ENCODE peak calls at places on chromosome 1, in ten cellular contexts. H is IMR-90; U is adrenal gland; J is mesendoderm; Y is stomach; B is heart right ventricle; I is tibial nerve; W is CD4-positive, alpha-beta T cell; E is A549; T is substantia nigra. C is an unnamed sample.

GRCh38 chr1:212920895-212921294 is 29.4 kb upstream of the VASH2 start:
- DNase-seq in H (no peak), U (no peak), J (no peak), Y (no peak), B (no peak), I (no peak), W (no peak), E (no peak), T (no peak), C (no peak)

GRCh38 chr1:228866498-228866897 is 131.2 kb downstream of the RHOU start:
- DNase-seq in H (no peak), U (no peak), J (no peak), Y (no peak), B (no peak), I (peak), W (no peak), E (peak), T (no peak), C (no peak)

GRCh38 chr1:94463765-94464330 is 45.7 kb downstream of the ABCD3 start:
- DNase-seq in H (peak), U (peak), J (peak), Y (no peak), B (peak), I (peak), W (no peak), E (peak), T (no peak), C (peak)

GRCh38 chr1:202661136-202661845 is 49.0 kb downstream of the SYT2 start:
- DNase-seq in H (no peak), U (no peak), J (no peak), Y (no peak), B (no peak), I (no peak), W (no peak), E (peak), T (no peak), C (no peak)

GRCh38 chr1:169683661-169684060 is 27.8 kb downstream of the SELL start:
- DNase-seq in H (no peak), U (no peak), J (no peak), Y (no peak), B (no peak), I (no peak), W (no peak), E (no peak), T (no peak), C (no peak)

GRCh38 chr1:167373398-167373797 is 144.9 kb downstream of the CD247 start:
- DNase-seq in H (peak), U (no peak), J (peak), Y (no peak), B (peak), I (no peak), W (no peak), E (no peak), T (no peak), C (no peak)

GRCh38 chr1:87792094-87792493 is 463.4 kb downstream of the LMO4 start:
- DNase-seq in H (no peak), U (no peak), J (no peak), Y (no peak), B (no peak), I (no peak), W (no peak), E (peak), T (no peak), C (no peak)

GRCh38 chr1:173405758-173406344 is 71.3 kb upstream of the PRDX6 start:
- DNase-seq in H (peak), U (no peak), J (no peak), Y (no peak), B (no peak), I (no peak), W (no peak), E (peak), T (no peak), C (no peak)

GRCh38 chr1:22208265-22208972 is 65.5 kb upstream of the WNT4 start:
- DNase-seq in H (no peak), U (no peak), J (peak), Y (no peak), B (no peak), I (no peak), W (no peak), E (no peak), T (no peak), C (no peak)

GRCh38 chr1:11914035-11914434 is 12.2 kb downstream of the KIAA2013 start:
- DNase-seq in H (no peak), U (no peak), J (no peak), Y (no peak), B (no peak), I (no peak), W (no peak), E (no peak), T (no peak), C (no peak)

GRCh38 chr1:26027716-26028489 is 6.3 kb downstream of the EXTL1 start:
- DNase-seq in H (no peak), U (no peak), J (no peak), Y (no peak), B (no peak), I (no peak), W (no peak), E (no peak), T (no peak), C (no peak)

GRCh38 chr1:178869114-178869697 is 1.7 kb downstream of the ANGPTL1 start:
- DNase-seq in H (peak), U (no peak), J (peak), Y (no peak), B (no peak), I (no peak), W (no peak), E (no peak), T (no peak), C (peak)

GRCh38 chr1:109618614-109619404 is 607 bp downstream of the GNAT2 start:
- DNase-seq in H (no peak), U (no peak), J (no peak), Y (no peak), B (no peak), I (no peak), W (no peak), E (no peak), T (no peak), C (no peak)

GRCh38 chr1:205144751-205145150 is 23.0 kb upstream of the RBBP5 start:
- DNase-seq in H (peak), U (no peak), J (no peak), Y (no peak), B (no peak), I (no peak), W (no peak), E (no peak), T (no peak), C (no peak)

GRCh38 chr1:201128476-201128875 is 1.5 kb upstream of the ASCL5 start:
- DNase-seq in H (no peak), U (no peak), J (no peak), Y (no peak), B (no peak), I (no peak), W (no peak), E (no peak), T (no peak), C (no peak)

GRCh38 chr1:45304311-45305081 is 22.2 kb upstream of the HPDL start:
- DNase-seq in H (peak), U (peak), J (no peak), Y (peak), B (peak), I (no peak), W (no peak), E (no peak), T (no peak), C (no peak)

GRCh38 chr1:207430602-207431001 is 23.5 kb upstream of the CR2 start:
- DNase-seq in H (no peak), U (no peak), J (no peak), Y (no peak), B (no peak), I (no peak), W (no peak), E (no peak), T (no peak), C (no peak)

GRCh38 chr1:236063919-236064673 is 794 bp downstream of the NID1 start:
- DNase-seq in H (peak), U (peak), J (peak), Y (peak), B (peak), I (peak), W (no peak), E (peak), T (peak), C (no peak)

GRCh38 chr1:20426923-20427322 is 59.1 kb downstream of the CAMK2N1 start:
- DNase-seq in H (peak), U (no peak), J (peak), Y (no peak), B (no peak), I (no peak), W (no peak), E (peak), T (no peak), C (no peak)

GRCh38 chr1:77170687-77171086 is 48.5 kb downstream of the PIGK start:
- DNase-seq in H (peak), U (no peak), J (no peak), Y (no peak), B (no peak), I (no peak), W (no peak), E (no peak), T (no peak), C (no peak)

GRCh38 chr1:222582099-222582774 is 7.5 kb downstream of the TAF1A start:
- DNase-seq in H (peak), U (no peak), J (peak), Y (no peak), B (no peak), I (no peak), W (no peak), E (no peak), T (no peak), C (no peak)

GRCh38 chr1:222586842-222587241 is 2.9 kb downstream of the TAF1A start:
- DNase-seq in H (no peak), U (no peak), J (no peak), Y (no peak), B (no peak), I (no peak), W (no peak), E (no peak), T (no peak), C (no peak)

GRCh38 chr1:222579316-222579715 is 10.4 kb downstream of the TAF1A start:
- DNase-seq in H (no peak), U (no peak), J (no peak), Y (no peak), B (no peak), I (no peak), W (no peak), E (no peak), T (no peak), C (no peak)

GRCh38 chr1:222588135-222588534 is 1.6 kb downstream of the TAF1A start:
- DNase-seq in H (no peak), U (no peak), J (no peak), Y (no peak), B (no peak), I (no peak), W (no peak), E (no peak), T (no peak), C (no peak)

GRCh38 chr1:222583079-222583478 is 6.7 kb downstream of the TAF1A start:
- DNase-seq in H (no peak), U (no peak), J (no peak), Y (no peak), B (no peak), I (no peak), W (no peak), E (no peak), T (no peak), C (no peak)
- H3K27ac ChIP-seq in H (no peak), U (no peak), J (no peak), Y (no peak), B (no peak), I (no peak), W (no peak), E (no peak), T (no peak), C (no peak)

DNA sequence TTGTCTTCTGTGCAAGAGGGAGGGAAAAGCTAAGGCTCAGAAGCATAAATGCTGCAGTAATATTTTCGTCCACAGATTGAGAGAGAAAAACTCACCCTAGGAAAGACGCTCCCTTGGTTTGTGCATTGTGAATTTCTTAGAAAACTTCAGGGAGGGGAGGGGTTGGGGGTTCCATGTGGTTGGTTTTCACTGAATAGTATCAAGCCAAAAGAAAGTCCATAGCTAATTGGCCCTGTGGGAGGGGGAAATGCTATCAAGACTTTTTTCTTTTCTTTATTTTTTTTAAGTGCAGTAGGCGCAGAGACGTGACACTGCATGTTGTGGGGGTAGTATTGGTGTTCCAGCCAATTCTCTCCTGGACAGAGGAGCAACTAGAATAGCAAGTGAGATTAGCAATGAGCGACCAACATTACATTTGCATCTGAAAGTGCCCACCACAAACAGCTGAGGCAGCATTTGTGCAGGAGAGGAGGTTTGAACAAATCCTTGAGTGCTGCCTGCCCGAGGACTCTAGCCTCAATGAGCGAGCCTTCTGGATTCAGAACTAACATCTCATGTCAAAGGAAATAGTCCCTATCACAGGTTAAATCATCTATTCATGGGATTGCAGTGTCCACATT is 118.1 kb upstream of the MARK1 start:
- DNase-seq in H (no peak), U (no peak), J (no peak), Y (no peak), B (no peak), I (no peak), W (no peak), E (no peak), T (no peak), C (no peak)
- H3K27ac ChIP-seq in H (no peak), U (no peak), J (no peak), Y (no peak), B (no peak), I (no peak), W (no peak), E (no peak), T (no peak), C (no peak)

DNA sequence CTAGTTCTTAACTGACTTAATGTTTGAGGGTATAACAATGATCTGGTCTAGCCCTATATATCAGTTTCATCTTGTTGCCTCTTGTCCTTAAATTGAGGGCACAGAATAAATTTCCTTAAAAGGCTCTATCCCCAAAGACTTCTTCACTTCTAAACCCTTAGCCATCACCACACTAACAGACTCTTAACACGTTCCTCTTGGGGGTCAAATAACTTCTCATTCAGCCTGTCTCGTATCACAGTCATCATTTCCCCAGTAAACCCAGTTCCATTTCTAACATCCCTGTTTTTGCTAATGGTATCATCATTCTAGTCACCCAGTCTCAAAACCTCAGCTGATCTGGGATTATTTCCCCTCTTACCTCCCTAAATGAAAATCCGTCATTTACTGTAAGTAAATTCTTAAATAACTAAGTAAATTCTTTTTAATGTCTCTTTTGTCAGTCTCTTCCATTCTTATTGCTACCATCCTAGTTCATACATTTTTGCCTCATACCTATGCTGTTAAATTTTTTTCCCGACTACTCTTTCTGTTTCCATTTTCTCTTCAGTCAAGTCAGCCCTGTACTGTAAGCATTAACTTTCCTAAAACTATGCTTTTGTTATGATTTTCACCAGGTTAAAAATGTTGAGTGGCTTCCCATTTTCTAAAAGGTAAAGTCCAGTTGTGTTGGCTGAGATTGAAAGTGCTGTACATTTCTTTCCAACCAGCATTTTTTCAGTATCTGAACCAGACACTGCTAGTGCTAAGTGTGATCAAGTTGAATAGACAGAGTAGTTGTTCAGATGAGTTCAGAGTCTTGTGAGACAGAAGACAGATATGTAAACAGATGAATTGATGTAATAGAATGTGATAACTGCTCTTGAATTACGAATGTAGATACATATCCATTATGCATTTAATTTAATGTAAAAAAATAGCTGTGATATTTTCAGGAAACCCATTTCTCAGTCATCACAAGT is 6.9 kb downstream of the CTTNBP2NL start:
- DNase-seq in H (peak), U (no peak), J (no peak), Y (no peak), B (no peak), I (no peak), W (no peak), E (no peak), T (no peak), C (no peak)
- H3K27ac ChIP-seq in H (peak), U (no peak), J (no peak), Y (no peak), B (no peak), I (no peak), W (no peak), E (no peak), T (no peak), C (no peak)

DNA sequence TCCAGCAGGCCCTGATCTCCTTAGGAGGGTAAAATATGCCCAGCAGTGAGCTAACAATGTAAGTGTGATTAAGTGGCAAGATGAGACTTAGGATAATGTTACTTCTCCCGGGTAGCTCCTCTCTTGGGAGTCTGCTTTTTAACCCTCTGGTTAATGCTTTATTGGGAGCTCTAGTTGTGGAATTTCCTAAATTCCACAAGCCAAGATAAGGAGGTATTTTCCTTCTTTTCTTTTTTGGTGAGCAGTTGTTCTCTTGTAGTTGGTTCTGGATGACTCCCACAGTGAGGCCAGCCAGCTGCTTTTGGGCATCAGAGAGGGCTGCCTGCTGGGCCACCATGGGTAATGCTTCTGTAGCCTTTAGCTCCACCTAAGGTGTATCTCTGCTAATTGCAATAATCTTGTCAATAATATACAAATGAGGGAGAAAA is 19.3 kb downstream of the C1orf52 start:
- DNase-seq in H (peak), U (no peak), J (peak), Y (no peak), B (no peak), I (no peak), W (no peak), E (no peak), T (no peak), C (no peak)
- H3K27ac ChIP-seq in H (peak), U (no peak), J (no peak), Y (no peak), B (no peak), I (no peak), W (no peak), E (no peak), T (no peak), C (peak)

GRCh38 chr1:161119017-161119378 is 1.1 kb downstream of the NIT1 start:
- DNase-seq in H (no peak), U (peak), J (peak), Y (peak), B (peak), I (no peak), W (no peak), E (no peak), T (no peak), C (no peak)
- H3K27ac ChIP-seq in H (peak), U (peak), J (no peak), Y (peak), B (no peak), I (no peak), W (peak), E (peak), T (peak), C (no peak)

C was measured in SK-N-MC.